ENCODE peak calls at places on chromosome 22, in eight cellular contexts. V, N, R, B, W, O, S and I are unnamed samples.
A peak's percentile ranks its signal among the peaks of the same experiment; 100 is the strongest.

GRCh38 chr22:25875461-25875860 is 133.5 kb downstream of the MYO18B start:
- DNase-seq in O (no peak), S (no peak), N (no peak), B (no peak), W (no peak), R (no peak), V (no peak), I (no peak)

GRCh38 chr22:38850941-38851849 is 7.4 kb upstream of the NPTXR start:
- DNase-seq in O (no peak), R (no peak), W (no peak), S (no peak), B (no peak), N (no peak), V (no peak), I (no peak)

GRCh38 chr22:47325249-47325648 is 562.8 kb downstream of the TBC1D22A start:
- DNase-seq in B (no peak), R (no peak), S (no peak), W (no peak), V (no peak), N (no peak), O (no peak), I (no peak)

GRCh38 chr22:47605886-47606285 is 843.4 kb downstream of the TBC1D22A start:
- DNase-seq in N (peak; percentile 41), R (no peak), O (no peak), V (peak; percentile 23), B (no peak), W (no peak), S (no peak), I (no peak)

GRCh38 chr22:22207845-22208564 is 36.6 kb upstream of the VPREB1 start:
- DNase-seq in O (peak; percentile 82), N (peak; percentile 93), V (peak; percentile 75), S (peak; percentile 67), R (peak; percentile 66), W (peak; percentile 56), B (peak; percentile 34), I (peak; percentile 37)

GRCh38 chr22:39169797-39170466 is 17.5 kb upstream of the CBX7 start:
- DNase-seq in W (no peak), O (no peak), S (no peak), R (no peak), B (no peak), N (no peak), V (no peak), I (no peak)

GRCh38 chr22:16956290-16956689 is 51.7 kb downstream of the GAB4 start:
- DNase-seq in W (no peak), V (no peak), R (no peak), S (no peak), B (no peak), O (no peak), N (peak; percentile 57), I (no peak)

GRCh38 chr22:47810505-47811500 is 1048.4 kb downstream of the TBC1D22A start:
- DNase-seq in V (no peak), B (no peak), O (no peak), R (no peak), N (no peak), W (no peak), S (no peak), I (no peak)

GRCh38 chr22:45008853-45009751 is 703 bp downstream of the PHF21B start:
- DNase-seq in S (no peak), O (peak; percentile 48), N (no peak), R (no peak), W (peak; percentile 46), V (no peak), B (no peak), I (no peak)

GRCh38 chr22:29208879-29209623 is 3.4 kb downstream of the EMID1 start:
- DNase-seq in V (no peak), W (no peak), N (peak; percentile 82), S (no peak), O (no peak), R (no peak), B (no peak), I (no peak)

GRCh38 chr22:26558246-26558895 is 31.6 kb downstream of the TPST2 start:
- DNase-seq in R (no peak), V (no peak), W (no peak), B (no peak), N (no peak), O (no peak), S (no peak), I (no peak)

GRCh38 chr22:43994416-43994815 is 29.7 kb upstream of the PARVB start:
- DNase-seq in W (no peak), B (no peak), S (no peak), V (no peak), R (no peak), O (no peak), N (peak; percentile 70), I (no peak)

GRCh38 chr22:43996170-43996980 is 27.7 kb upstream of the PARVB start:
- DNase-seq in S (peak; percentile 57), B (peak; percentile 33), V (no peak), W (no peak), R (peak; percentile 59), O (no peak), N (peak; percentile 94), I (peak; percentile 66)

GRCh38 chr22:43996981-43997265 is 27.2 kb upstream of the PARVB start:
- DNase-seq in W (no peak), S (no peak), O (no peak), N (no peak), B (no peak), V (no peak), R (no peak), I (no peak)

GRCh38 chr22:43995057-43995685 is 28.9 kb upstream of the PARVB start:
- DNase-seq in B (no peak), N (peak; percentile 64), O (no peak), S (no peak), W (no peak), R (no peak), V (no peak), I (no peak)

GRCh38 chr22:43995798-43996169 is 28.3 kb upstream of the PARVB start:
- DNase-seq in N (no peak), B (no peak), R (no peak), W (no peak), O (no peak), V (no peak), S (no peak), I (no peak)
- H3K4me3 ChIP-seq in N (peak overlapping the region; percentile 41), B (peak overlapping the region; percentile 63), R (peak overlapping the region; percentile 56), W (no peak overlapping the region), O (no peak overlapping the region), V (no peak overlapping the region), S (peak overlapping the region; percentile 74), I (peak overlapping the region; percentile 79)

GRCh38 chr22:40512426-40513136 is 123.9 kb downstream of the MRTFA start:
- DNase-seq in S (no peak), V (no peak), R (no peak), O (no peak), B (no peak), N (no peak), W (no peak), I (no peak)
- H3K4me1 ChIP-seq in S (no peaks in the 10 kb centered on the region), V (peaks cover 47% of the 10 kb centered on the region), R (no peaks in the 10 kb centered on the region), O (peaks cover 26% of the 10 kb centered on the region), B (no peaks in the 10 kb centered on the region), N (peaks cover 61% of the 10 kb centered on the region), W (peaks cover 6% of the 10 kb centered on the region), I (no peaks in the 10 kb centered on the region)

GRCh38 chr22:49014227-49015201 is 813.2 kb downstream of the BRD1 start:
- DNase-seq in B (no peak), W (no peak), O (no peak), R (no peak), N (no peak), V (no peak), S (no peak), I (no peak)

GRCh38 chr22:49017769-49018330 is 809.8 kb downstream of the BRD1 start:
- DNase-seq in W (no peak), S (no peak), N (peak; percentile 53), O (no peak), B (no peak), R (no peak), V (no peak), I (no peak)

GRCh38 chr22:49016909-49017768 is 810.5 kb downstream of the BRD1 start:
- DNase-seq in V (no peak), W (no peak), R (no peak), B (no peak), N (peak; percentile 19), S (no peak), O (no peak), I (no peak)

GRCh38 chr22:49015459-49015858 is 812.2 kb downstream of the BRD1 start:
- DNase-seq in R (no peak), B (no peak), V (no peak), W (no peak), O (no peak), N (no peak), S (no peak), I (no peak)

GRCh38 chr22:49015993-49016908 is 811.4 kb downstream of the BRD1 start:
- DNase-seq in O (no peak), W (no peak), B (no peak), N (no peak), V (no peak), R (no peak), S (no peak), I (no peak)
- H3K9me3 ChIP-seq in O (no peaks in the 10 kb centered on the region), W (no peaks in the 10 kb centered on the region), B (no peaks in the 10 kb centered on the region), N (no peaks in the 10 kb centered on the region), V (no peaks in the 10 kb centered on the region), R (no peaks in the 10 kb centered on the region), S (no peaks in the 10 kb centered on the region), I (no peaks in the 10 kb centered on the region)

GRCh38 chr22:31093090-31093850 is 12.2 kb downstream of the SMTN start:
- DNase-seq in W (no peak), S (no peak), N (no peak), O (peak; percentile 76), R (no peak), B (no peak), V (no peak), I (no peak)

GRCh38 chr22:31089101-31090100 is 8.3 kb downstream of the SMTN start:
- DNase-seq in V (no peak), O (peak; percentile 73), N (peak; percentile 87), S (no peak), B (no peak), W (no peak), R (no peak), I (peak; percentile 21)

GRCh38 chr22:31092161-31092560 is 11.0 kb downstream of the SMTN start:
- DNase-seq in W (no peak), R (no peak), O (no peak), S (no peak), N (no peak), V (no peak), B (no peak), I (no peak)

GRCh38 chr22:31090217-31091085 is 9.3 kb downstream of the SMTN start:
- DNase-seq in B (no peak), V (no peak), S (no peak), R (no peak), W (no peak), O (no peak), N (no peak), I (no peak)

DNA sequence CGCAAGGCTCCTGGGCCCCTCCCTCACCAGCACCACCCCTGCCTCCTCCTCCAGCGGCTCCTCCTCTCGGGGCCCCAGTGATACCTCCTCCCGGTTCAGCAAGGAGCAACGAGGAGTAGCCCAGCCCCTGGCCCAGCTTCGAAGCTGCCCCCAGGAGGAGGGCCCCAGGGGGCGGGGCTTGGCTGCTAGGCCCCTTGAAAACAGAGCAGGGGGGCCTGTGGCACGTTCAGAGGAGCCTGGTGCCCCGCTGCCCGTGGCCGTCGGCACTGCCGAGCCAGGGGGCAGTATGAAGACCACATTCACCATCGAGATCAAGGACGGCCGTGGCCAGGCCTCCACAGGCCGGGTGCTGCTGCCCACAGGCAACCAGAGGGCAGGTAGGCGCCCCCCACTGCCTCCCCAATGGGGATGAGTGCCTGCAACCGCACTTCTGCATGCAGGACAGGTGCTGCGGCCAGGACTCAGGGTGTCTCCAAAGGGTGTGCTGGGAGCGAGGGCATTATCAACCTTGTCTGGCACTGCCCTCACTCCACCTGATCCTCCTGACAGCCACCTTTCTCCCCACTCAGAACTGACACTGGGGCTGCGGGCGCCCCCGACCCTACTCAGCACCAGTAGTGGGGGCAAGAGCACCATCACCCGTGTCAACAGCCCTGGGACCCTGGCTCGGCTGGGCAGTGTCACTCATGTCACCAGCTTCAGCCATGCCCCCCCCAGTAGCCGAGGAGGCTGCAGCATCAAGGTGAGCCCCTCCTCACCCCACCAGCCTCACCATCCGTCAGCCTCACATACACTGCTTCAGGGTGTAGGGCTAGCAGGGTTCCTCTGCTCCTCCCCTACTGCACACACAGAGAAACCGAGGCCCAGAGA is 10.2 kb downstream of the SMTN start:
- DNase-seq in O (no peak), B (no peak), R (no peak), N (no peak), W (no peak), V (no peak), S (no peak), I (no peak)
- H3K4me3 ChIP-seq in O (no peak overlapping the region), B (no peak overlapping the region), R (no peak overlapping the region), N (no peak overlapping the region), W (no peak overlapping the region), V (no peak overlapping the region), S (no peak overlapping the region), I (no peak overlapping the region)